ENCODE peak calls at places on chromosomes 3 and 15, in five cellular contexts. E, M, C, Y and D are unnamed samples.

GRCh38 chr15:99472416-99473145 is 93.2 kb upstream of the MEF2A start:
- DNase-seq in Y (peak), M (no peak), E (no peak), C (no peak), D (no peak)

GRCh38 chr3:197680955-197681521 is 55.7 kb downstream of the RUBCN start:
- DNase-seq in M (no peak), C (no peak), Y (no peak), E (no peak), D (no peak)

GRCh38 chr3:58670506-58671125 is 4.0 kb upstream of the FAM3D start:
- DNase-seq in Y (no peak), C (no peak), E (no peak), M (no peak), D (no peak)

GRCh38 chr15:73866881-73867410 is 6.4 kb upstream of the TBC1D21 start:
- DNase-seq in Y (no peak), C (peak), E (no peak), M (no peak), D (no peak)

GRCh38 chr3:11933529-11933928 is 70.7 kb upstream of the SYN2 start:
- DNase-seq in C (no peak), E (no peak), M (no peak), Y (no peak), D (no peak)

GRCh38 chr3:55615694-55616310 is 128.7 kb upstream of the WNT5A start:
- DNase-seq in C (no peak), Y (no peak), M (no peak), E (peak), D (no peak)

GRCh38 chr3:17508180-17508752 is 234.2 kb downstream of the TBC1D5 start:
- DNase-seq in Y (no peak), C (no peak), E (no peak), M (no peak), D (no peak)

GRCh38 chr15:39474657-39475056 is 106.2 kb upstream of the THBS1 start:
- DNase-seq in E (no peak), Y (no peak), C (no peak), M (no peak), D (no peak)

GRCh38 chr3:106860182-106860581 is 517.1 kb upstream of the CCDC54 start:
- DNase-seq in E (no peak), C (no peak), M (no peak), Y (no peak), D (no peak)

GRCh38 chr3:58008140-58009025 is at the start of gene FLNB:
- DNase-seq in M (no peak), C (peak), Y (peak), E (no peak), D (peak)

GRCh38 chr3:159620873-159621272 is 367.8 kb upstream of the IL12A start:
- DNase-seq in M (no peak), E (no peak), C (no peak), Y (no peak), D (peak)

GRCh38 chr3:32934150-32934742 is 17.2 kb upstream of the CCR4 start:
- DNase-seq in Y (no peak), M (no peak), C (no peak), E (no peak), D (peak)

GRCh38 chr3:14831916-14832430 is 13.2 kb downstream of the FGD5 start:
- DNase-seq in C (no peak), M (no peak), Y (no peak), E (no peak), D (no peak)

GRCh38 chr3:30704931-30705890 is 98.8 kb downstream of the TGFBR2 start:
- DNase-seq in M (no peak), Y (no peak), C (no peak), E (no peak), D (no peak)

GRCh38 chr3:149340310-149340933 is 7.0 kb upstream of the TM4SF18 start:
- DNase-seq in M (no peak), E (no peak), Y (peak), C (no peak), D (no peak)
- H3K4me2 ChIP-seq in M (no peak), E (no peak), Y (peak), C (no peak), D (peak)

GRCh38 chr15:68581725-68582124 is 2.9 kb downstream of the CORO2B start:
- DNase-seq in E (no peak), M (no peak), Y (no peak), C (no peak), D (no peak)

GRCh38 chr15:68580883-68581155 is 2.0 kb downstream of the CORO2B start:
- DNase-seq in M (no peak), C (no peak), Y (no peak), E (no peak), D (no peak)

GRCh38 chr15:68580026-68580882 is 1.5 kb downstream of the CORO2B start:
- DNase-seq in M (no peak), E (no peak), C (no peak), Y (no peak), D (no peak)

GRCh38 chr15:68578175-68578959 is 426 bp upstream of the CORO2B start:
- DNase-seq in M (no peak), C (peak), Y (no peak), E (no peak), D (no peak)

DNA sequence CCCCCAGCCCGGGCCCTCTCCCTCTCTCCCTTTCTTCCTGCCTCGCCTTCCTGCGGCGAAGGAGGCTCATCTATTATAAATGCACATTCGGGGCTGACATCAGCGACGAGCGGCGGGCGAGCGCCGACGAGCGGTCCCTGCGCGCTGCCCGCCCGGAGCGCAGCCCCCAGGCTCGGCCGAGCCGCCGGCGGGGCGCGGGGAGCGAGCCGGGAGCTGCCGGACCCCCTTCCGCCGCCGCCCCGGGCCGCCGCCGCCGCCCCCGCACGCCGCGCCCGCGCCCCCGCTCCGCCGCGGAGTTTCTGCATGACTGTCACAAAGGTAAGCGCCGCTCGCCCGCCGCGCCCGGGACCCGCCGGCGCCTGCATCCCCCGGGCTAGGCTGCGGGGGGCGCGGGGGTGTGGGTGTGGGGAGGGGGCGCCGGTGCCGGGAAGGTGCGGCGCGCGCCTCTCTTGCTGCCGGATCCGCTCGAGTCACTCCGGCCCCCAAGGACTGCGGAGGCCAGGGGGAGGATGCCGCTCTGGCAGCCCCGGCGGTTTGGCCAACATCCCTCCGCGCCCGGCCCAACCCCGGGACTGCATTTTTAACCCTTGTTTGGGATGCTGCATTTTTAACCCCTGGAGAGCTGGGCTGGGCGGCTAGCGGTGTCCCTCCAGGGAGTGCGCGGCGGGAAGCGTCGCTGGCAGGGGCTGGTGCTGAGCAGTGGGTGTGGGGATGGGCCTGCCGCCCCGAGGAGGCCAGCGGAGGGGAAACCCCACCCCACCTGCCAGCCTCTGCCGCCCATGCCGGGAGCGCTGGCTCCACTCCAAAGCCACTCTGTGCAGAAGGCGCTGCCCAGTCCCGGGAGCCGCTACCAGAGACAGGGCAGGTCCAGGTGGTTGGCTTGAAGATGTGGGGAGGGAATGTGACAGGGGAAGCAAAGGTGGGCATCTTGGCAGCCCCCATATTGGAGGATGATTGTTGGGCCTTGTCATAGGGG is at the start of gene CORO2B:
- DNase-seq in E (no peak), Y (no peak), M (no peak), C (peak), D (no peak)
- TF ChIP-seq SP1 in E (no peak), Y (no peak), M (no peak), C (no peak), D (no peak)

DNA sequence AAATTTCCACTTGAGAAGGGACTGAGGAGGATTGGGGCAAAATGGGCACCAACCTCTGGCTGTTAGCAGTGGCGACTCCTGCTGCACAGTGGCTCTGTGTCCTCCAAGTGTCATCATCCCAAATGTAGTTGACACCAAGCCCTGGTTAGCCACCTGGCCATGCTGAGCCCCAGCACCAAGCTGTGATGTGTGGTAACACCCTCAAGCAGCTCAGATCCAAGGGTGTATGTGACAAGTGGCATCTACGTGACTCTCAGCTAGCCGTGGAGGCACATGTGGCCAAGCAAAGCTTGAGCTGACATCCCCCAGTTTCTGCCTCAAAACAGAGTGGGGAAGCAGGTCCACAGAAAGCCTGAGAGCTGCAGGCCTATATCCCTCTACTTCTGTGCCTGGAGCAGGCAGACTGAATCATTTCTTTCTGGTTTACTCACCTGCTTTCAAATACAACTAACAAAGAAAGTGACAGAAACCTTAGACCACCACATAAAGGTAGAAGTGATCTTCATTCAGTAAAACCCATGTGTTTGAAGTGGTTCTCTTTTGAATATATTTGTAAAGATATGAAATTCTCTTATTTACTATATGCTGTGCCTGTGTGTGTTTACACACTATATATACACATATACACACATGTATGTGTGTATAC is 40.0 kb downstream of the FOXP1 start:
- DNase-seq in E (no peak), Y (no peak), M (no peak), C (no peak), D (no peak)
- H3K4me2 ChIP-seq in E (no peak), Y (no peak), M (no peak), C (no peak), D (no peak)

GRCh38 chr15:92391640-92392039 is 2.0 kb upstream of the ST8SIA2 start:
- DNase-seq in C (no peak), M (no peak), E (no peak), Y (peak), D (peak)
- TF ChIP-seq SP1 in C (no peak), M (no peak), E (no peak), Y (no peak), D (no peak)

GRCh38 chr3:123315271-123315595 is 113.5 kb downstream of the SEC22A start:
- DNase-seq in Y (no peak), E (no peak), C (no peak), M (no peak), D (no peak)
- H3K4me2 ChIP-seq in Y (no peak), E (peak), C (no peak), M (no peak), D (no peak)

GRCh38 chr3:8845641-8846040 is 76.2 kb upstream of the OXTR start:
- DNase-seq in Y (no peak), E (no peak), M (no peak), C (no peak), D (no peak)
- TF ChIP-seq SP1 in Y (no peak), E (no peak), M (no peak), C (no peak), D (no peak)